ENCODE peak calls at places on chromosome 22, in seven cellular contexts. One of them, this sample, is unnamed.
A peak's percentile ranks its signal among the peaks of the same experiment; 100 is the strongest.

GRCh38 chr22:46668116-46668515 is 47.9 kb downstream of the GRAMD4 start:
- DNase-seq in left lung: no peak
- DNase-seq in transverse colon: no peak
- DNase-seq in fibroblast of lung: no peak
- DNase-seq in effector memory CD4-positive, alpha-beta T cell: no peak
- DNase-seq in neuronal stem cell: no peak
- DNase-seq in ovary: no peak
- DNase-seq in this sample: no peak

GRCh38 chr22:30127749-30128166 is 47.5 kb downstream of the HORMAD2 start:
- DNase-seq in effector memory CD4-positive, alpha-beta T cell: no peak
- DNase-seq in ovary: no peak
- DNase-seq in neuronal stem cell: no peak
- DNase-seq in fibroblast of lung: peak; percentile 43
- DNase-seq in transverse colon: no peak
- DNase-seq in left lung: no peak
- DNase-seq in this sample: no peak

GRCh38 chr22:22403771-22404170 is 104.8 kb downstream of the ZNF280B start:
- DNase-seq in fibroblast of lung: no peak
- DNase-seq in effector memory CD4-positive, alpha-beta T cell: no peak
- DNase-seq in ovary: no peak
- DNase-seq in left lung: no peak
- DNase-seq in transverse colon: no peak
- DNase-seq in neuronal stem cell: no peak
- DNase-seq in this sample: no peak

GRCh38 chr22:40635008-40635939 is 1.2 kb downstream of the MRTFA start:
- DNase-seq in effector memory CD4-positive, alpha-beta T cell: no peak
- DNase-seq in neuronal stem cell: no peak
- DNase-seq in left lung: no peak
- DNase-seq in transverse colon: no peak
- DNase-seq in ovary: peak; percentile 65
- DNase-seq in fibroblast of lung: peak; percentile 56
- DNase-seq in this sample: no peak

GRCh38 chr22:17384612-17385345 is 15.5 kb downstream of the CECR2 start:
- DNase-seq in effector memory CD4-positive, alpha-beta T cell: no peak
- DNase-seq in fibroblast of lung: no peak
- DNase-seq in ovary: no peak
- DNase-seq in transverse colon: no peak
- DNase-seq in left lung: no peak
- DNase-seq in neuronal stem cell: no peak
- DNase-seq in this sample: no peak

GRCh38 chr22:20424937-20425587 is 12.6 kb downstream of the SCARF2 start:
- DNase-seq in effector memory CD4-positive, alpha-beta T cell: no peak
- DNase-seq in transverse colon: no peak
- DNase-seq in fibroblast of lung: no peak
- DNase-seq in neuronal stem cell: no peak
- DNase-seq in ovary: no peak
- DNase-seq in left lung: no peak
- DNase-seq in this sample: no peak

GRCh38 chr22:44738347-44738715 is 14.0 kb upstream of the ARHGAP8 start:
- DNase-seq in left lung: peak; percentile 57
- DNase-seq in neuronal stem cell: no peak
- DNase-seq in transverse colon: peak; percentile 57
- DNase-seq in ovary: no peak
- DNase-seq in effector memory CD4-positive, alpha-beta T cell: no peak
- DNase-seq in fibroblast of lung: no peak
- DNase-seq in this sample: no peak

GRCh38 chr22:46070722-46071450 is 79.4 kb upstream of the PPARA start:
- DNase-seq in effector memory CD4-positive, alpha-beta T cell: no peak
- DNase-seq in transverse colon: peak; percentile 68
- DNase-seq in neuronal stem cell: no peak
- DNase-seq in ovary: no peak
- DNase-seq in left lung: peak; percentile 46
- DNase-seq in fibroblast of lung: peak; percentile 59
- DNase-seq in this sample: peak; percentile 88

GRCh38 chr22:19693981-19694670 is 20.2 kb upstream of the SEPTIN5 start:
- DNase-seq in left lung: no peak
- DNase-seq in ovary: no peak
- DNase-seq in transverse colon: no peak
- DNase-seq in neuronal stem cell: no peak
- DNase-seq in fibroblast of lung: no peak
- DNase-seq in effector memory CD4-positive, alpha-beta T cell: no peak
- DNase-seq in this sample: no peak

GRCh38 chr22:29029202-29030000 is 32.2 kb downstream of the C22orf31 start:
- DNase-seq in left lung: no peak
- DNase-seq in neuronal stem cell: no peak
- DNase-seq in ovary: no peak
- DNase-seq in transverse colon: no peak
- DNase-seq in fibroblast of lung: no peak
- DNase-seq in effector memory CD4-positive, alpha-beta T cell: no peak
- DNase-seq in this sample: no peak
- H3K4me3 ChIP-seq in left lung: no peak overlapping the region
- H3K4me3 ChIP-seq in neuronal stem cell: no peak overlapping the region
- H3K4me3 ChIP-seq in ovary: no peak overlapping the region
- H3K4me3 ChIP-seq in transverse colon: no peak overlapping the region
- H3K4me3 ChIP-seq in fibroblast of lung: no peak overlapping the region
- H3K4me3 ChIP-seq in effector memory CD4-positive, alpha-beta T cell: no peak overlapping the region
- H3K4me3 ChIP-seq in this sample: no peak overlapping the region

DNA sequence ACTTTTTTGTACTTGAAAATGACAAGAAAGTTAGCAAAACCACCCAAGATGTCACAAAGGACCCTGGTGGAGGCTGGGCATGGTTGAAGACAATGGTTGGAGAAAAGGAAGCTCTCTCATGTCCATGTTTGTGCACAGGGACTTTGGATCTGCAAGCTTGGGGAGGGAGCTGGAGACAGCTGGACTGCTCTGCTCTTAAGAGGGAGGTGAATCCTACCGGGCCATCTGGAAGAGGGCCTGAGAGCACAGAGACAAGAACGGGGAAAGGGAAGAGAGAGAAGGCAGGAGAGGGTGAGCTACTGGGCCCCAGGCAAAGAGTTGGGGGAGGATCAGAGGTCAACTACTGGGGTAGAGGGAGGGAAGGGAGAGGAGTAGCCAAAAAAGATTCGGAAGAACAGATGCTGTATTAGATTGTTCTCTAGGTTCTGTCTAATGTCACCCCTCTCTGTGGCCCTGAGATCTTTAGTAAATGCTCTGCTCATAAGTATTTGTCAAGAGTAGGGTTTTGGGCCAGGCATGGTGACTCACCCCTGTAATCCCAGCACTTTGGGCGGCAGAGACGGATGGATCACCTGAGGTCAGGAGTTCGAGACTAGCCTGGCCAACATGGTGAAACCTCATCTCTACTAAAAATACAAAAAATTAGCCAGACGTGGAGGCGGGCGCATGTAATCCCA is 25.0 kb upstream of the HMOX1 start:
- DNase-seq in left lung: peak; percentile 29
- DNase-seq in neuronal stem cell: no peak
- DNase-seq in ovary: no peak
- DNase-seq in effector memory CD4-positive, alpha-beta T cell: no peak
- DNase-seq in transverse colon: no peak
- DNase-seq in fibroblast of lung: peak; percentile 27
- DNase-seq in this sample: no peak
- H3K4me1 ChIP-seq in left lung: peaks cover 68% of the 10 kb centered on the region
- H3K4me1 ChIP-seq in neuronal stem cell: peaks cover 3% of the 10 kb centered on the region
- H3K4me1 ChIP-seq in ovary: peaks cover 2% of the 10 kb centered on the region
- H3K4me1 ChIP-seq in effector memory CD4-positive, alpha-beta T cell: peaks cover 15% of the 10 kb centered on the region
- H3K4me1 ChIP-seq in transverse colon: peaks cover 15% of the 10 kb centered on the region
- H3K4me1 ChIP-seq in fibroblast of lung: peaks cover 4% of the 10 kb centered on the region
- H3K4me1 ChIP-seq in this sample: no peaks in the 10 kb centered on the region

GRCh38 chr22:39525658-39525975 is 5.3 kb downstream of the ATF4 start:
- DNase-seq in neuronal stem cell: no peak
- DNase-seq in transverse colon: no peak
- DNase-seq in left lung: no peak
- DNase-seq in effector memory CD4-positive, alpha-beta T cell: no peak
- DNase-seq in fibroblast of lung: no peak
- DNase-seq in ovary: no peak
- DNase-seq in this sample: no peak
- H3K27ac ChIP-seq in neuronal stem cell: no peak overlapping the region
- H3K27ac ChIP-seq in transverse colon: peak overlapping the region; percentile 97
- H3K27ac ChIP-seq in left lung: no peak overlapping the region
- H3K27ac ChIP-seq in effector memory CD4-positive, alpha-beta T cell: no peak overlapping the region
- H3K27ac ChIP-seq in fibroblast of lung: no peak overlapping the region
- H3K27ac ChIP-seq in ovary: no peak overlapping the region
- H3K27ac ChIP-seq in this sample: no peak overlapping the region

DNA sequence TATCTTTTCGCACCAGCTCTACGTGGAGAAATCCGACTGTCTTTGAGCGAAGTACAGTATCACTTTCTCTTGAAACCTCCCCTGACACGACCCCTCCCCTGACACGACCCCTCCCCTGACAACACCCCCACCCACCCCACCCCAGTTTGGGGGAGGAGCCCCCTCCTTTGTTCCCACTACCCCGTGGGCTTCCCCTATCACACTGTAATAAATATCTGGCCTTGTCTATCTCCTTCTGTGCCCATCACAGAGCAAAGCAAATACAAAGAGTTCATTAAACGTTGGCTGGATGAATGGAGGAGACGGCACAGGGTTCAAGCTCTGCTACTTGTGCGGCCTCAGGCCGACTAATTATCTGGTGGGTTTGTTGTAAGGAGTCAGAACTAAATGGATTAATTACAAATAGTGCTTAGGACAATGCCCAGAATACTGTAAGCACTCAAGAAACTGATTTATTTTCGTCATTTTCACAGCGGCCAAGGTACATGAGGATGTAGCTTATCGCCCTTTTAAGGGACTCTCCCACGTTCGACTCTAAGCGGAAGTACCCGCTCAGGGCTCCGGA is 640 bp upstream of the GGA1 start:
- DNase-seq in transverse colon: peak; percentile 30
- DNase-seq in left lung: no peak
- DNase-seq in ovary: no peak
- DNase-seq in fibroblast of lung: no peak
- DNase-seq in neuronal stem cell: no peak
- DNase-seq in effector memory CD4-positive, alpha-beta T cell: no peak
- DNase-seq in this sample: no peak
- H3K4me3 ChIP-seq in transverse colon: peak overlapping the region; percentile 87
- H3K4me3 ChIP-seq in left lung: peak overlapping the region; percentile 96
- H3K4me3 ChIP-seq in ovary: peak overlapping the region; percentile 78
- H3K4me3 ChIP-seq in fibroblast of lung: peak overlapping the region; percentile 86
- H3K4me3 ChIP-seq in neuronal stem cell: peak overlapping the region; percentile 92
- H3K4me3 ChIP-seq in effector memory CD4-positive, alpha-beta T cell: no peak overlapping the region
- H3K4me3 ChIP-seq in this sample: peak overlapping the region; percentile 89

DNA sequence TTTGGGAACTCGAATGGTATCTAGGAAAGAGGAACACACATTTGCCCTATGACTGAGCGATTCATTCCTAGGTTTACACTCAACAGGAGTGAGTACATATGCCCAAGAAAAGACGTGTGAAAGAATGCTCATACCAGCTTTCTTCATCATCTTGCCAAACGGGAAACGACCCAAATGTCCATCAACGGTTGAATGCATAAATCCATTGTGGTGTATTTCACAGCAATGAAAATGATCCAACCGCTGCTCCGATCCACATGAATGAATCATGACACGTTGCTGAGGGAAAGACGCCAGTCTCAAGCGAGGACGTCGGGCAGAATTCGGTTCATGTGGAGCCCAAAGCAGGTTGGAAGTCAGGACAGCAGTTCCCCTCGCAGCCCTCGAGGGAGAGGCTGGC is 71.5 kb downstream of the CYTH4 start:
- DNase-seq in left lung: no peak
- DNase-seq in fibroblast of lung: no peak
- DNase-seq in ovary: no peak
- DNase-seq in effector memory CD4-positive, alpha-beta T cell: no peak
- DNase-seq in transverse colon: no peak
- DNase-seq in neuronal stem cell: no peak
- DNase-seq in this sample: no peak
- H3K4me1 ChIP-seq in left lung: no peaks in the 10 kb centered on the region
- H3K4me1 ChIP-seq in fibroblast of lung: no peaks in the 10 kb centered on the region
- H3K4me1 ChIP-seq in ovary: no peaks in the 10 kb centered on the region
- H3K4me1 ChIP-seq in effector memory CD4-positive, alpha-beta T cell: no peaks in the 10 kb centered on the region
- H3K4me1 ChIP-seq in transverse colon: no peaks in the 10 kb centered on the region
- H3K4me1 ChIP-seq in neuronal stem cell: no peaks in the 10 kb centered on the region
- H3K4me1 ChIP-seq in this sample: no peaks in the 10 kb centered on the region

GRCh38 chr22:28025333-28025732 is 106.3 kb upstream of the PITPNB start:
- DNase-seq in ovary: no peak
- DNase-seq in transverse colon: no peak
- DNase-seq in fibroblast of lung: no peak
- DNase-seq in left lung: peak; percentile 4
- DNase-seq in neuronal stem cell: no peak
- DNase-seq in effector memory CD4-positive, alpha-beta T cell: no peak
- DNase-seq in this sample: no peak
- H3K27ac ChIP-seq in ovary: no peak overlapping the region
- H3K27ac ChIP-seq in transverse colon: no peak overlapping the region
- H3K27ac ChIP-seq in fibroblast of lung: no peak overlapping the region
- H3K27ac ChIP-seq in left lung: no peak overlapping the region
- H3K27ac ChIP-seq in neuronal stem cell: no peak overlapping the region
- H3K27ac ChIP-seq in effector memory CD4-positive, alpha-beta T cell: no peak overlapping the region
- H3K27ac ChIP-seq in this sample: no peak overlapping the region

GRCh38 chr22:48500481-48501230 is 1327.0 kb downstream of the BRD1 start:
- DNase-seq in neuronal stem cell: no peak
- DNase-seq in effector memory CD4-positive, alpha-beta T cell: no peak
- DNase-seq in fibroblast of lung: no peak
- DNase-seq in left lung: no peak
- DNase-seq in transverse colon: no peak
- DNase-seq in ovary: no peak
- DNase-seq in this sample: peak; percentile 39
- H3K4me3 ChIP-seq in neuronal stem cell: no peak overlapping the region
- H3K4me3 ChIP-seq in effector memory CD4-positive, alpha-beta T cell: no peak overlapping the region
- H3K4me3 ChIP-seq in fibroblast of lung: no peak overlapping the region
- H3K4me3 ChIP-seq in left lung: no peak overlapping the region
- H3K4me3 ChIP-seq in transverse colon: no peak overlapping the region
- H3K4me3 ChIP-seq in ovary: no peak overlapping the region
- H3K4me3 ChIP-seq in this sample: no peak overlapping the region

GRCh38 chr22:25027959-25028840 is 75.7 kb downstream of the KIAA1671 start:
- DNase-seq in effector memory CD4-positive, alpha-beta T cell: no peak
- DNase-seq in fibroblast of lung: no peak
- DNase-seq in left lung: no peak
- DNase-seq in ovary: peak; percentile 51
- DNase-seq in neuronal stem cell: peak; percentile 38
- DNase-seq in transverse colon: peak; percentile 52
- DNase-seq in this sample: no peak
- H3K4me1 ChIP-seq in effector memory CD4-positive, alpha-beta T cell: peaks cover 4% of the 10 kb centered on the region
- H3K4me1 ChIP-seq in fibroblast of lung: no peaks in the 10 kb centered on the region
- H3K4me1 ChIP-seq in left lung: peaks cover 16% of the 10 kb centered on the region
- H3K4me1 ChIP-seq in ovary: no peaks in the 10 kb centered on the region
- H3K4me1 ChIP-seq in neuronal stem cell: peaks cover 25% of the 10 kb centered on the region
- H3K4me1 ChIP-seq in transverse colon: peaks cover 42% of the 10 kb centered on the region
- H3K4me1 ChIP-seq in this sample: no peaks in the 10 kb centered on the region

DNA sequence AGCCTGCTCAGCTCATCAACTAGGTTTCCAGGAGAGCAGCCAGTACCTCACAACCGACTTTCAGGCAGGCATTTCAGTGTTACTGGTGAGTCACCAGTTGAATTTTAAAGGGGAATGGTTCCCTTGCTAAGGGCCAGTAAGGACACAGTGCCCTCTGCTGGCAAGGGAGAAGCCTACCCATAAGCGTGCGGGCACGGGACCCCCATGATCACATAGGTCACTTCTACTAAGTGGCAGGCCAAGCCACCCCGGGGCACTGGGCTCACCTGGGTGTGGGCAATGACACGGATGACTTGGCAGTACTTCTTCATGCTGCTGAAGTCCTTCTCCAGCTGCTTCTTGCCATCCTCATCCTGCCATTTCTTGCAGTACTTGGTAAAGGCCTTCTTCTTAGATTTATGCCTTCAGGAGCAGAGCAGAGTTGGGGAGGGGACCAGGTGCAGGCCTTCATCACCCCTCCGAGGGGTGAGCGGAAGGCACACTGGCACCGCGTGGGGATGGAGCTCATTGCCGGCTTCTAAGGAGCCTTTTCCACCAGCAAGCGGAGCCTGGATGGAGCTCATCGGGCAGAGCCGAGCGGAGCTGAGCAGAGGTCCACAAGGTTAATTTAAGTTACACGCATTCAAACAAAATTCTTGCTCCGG is 2.9 kb downstream of the RPL3 start:
- DNase-seq in effector memory CD4-positive, alpha-beta T cell: peak; percentile 56
- DNase-seq in ovary: peak; percentile 84
- DNase-seq in neuronal stem cell: peak; percentile 77
- DNase-seq in transverse colon: peak; percentile 79
- DNase-seq in fibroblast of lung: peak; percentile 95
- DNase-seq in left lung: peak; percentile 77
- DNase-seq in this sample: peak; percentile 82
- H3K27ac ChIP-seq in effector memory CD4-positive, alpha-beta T cell: peak overlapping the region; percentile 78
- H3K27ac ChIP-seq in ovary: no peak overlapping the region
- H3K27ac ChIP-seq in neuronal stem cell: no peak overlapping the region
- H3K27ac ChIP-seq in transverse colon: peak overlapping the region; percentile 96
- H3K27ac ChIP-seq in fibroblast of lung: peak overlapping the region; percentile 90
- H3K27ac ChIP-seq in left lung: peak overlapping the region; percentile 53
- H3K27ac ChIP-seq in this sample: peak overlapping the region; percentile 44